ENCODE peak calls at places on chromosomes 7 and 10, in five cellular contexts. M, U, R, X and B are unnamed samples.

GRCh38 chr10:129344506-129344905 is 122.5 kb upstream of the MGMT start:
- DNase-seq in M (no peak), X (no peak), R (no peak), U (no peak), B (no peak)

GRCh38 chr10:93475871-93476270 is 6.3 kb downstream of the MYOF start:
- DNase-seq in X (no peak), U (no peak), R (no peak), M (peak), B (peak)

GRCh38 chr7:54932818-54933543 is 85.8 kb upstream of the EGFR start:
- DNase-seq in U (no peak), M (peak), X (peak), R (no peak), B (peak)

GRCh38 chr10:633279-634245 is 55.9 kb downstream of the DIP2C start:
- DNase-seq in M (no peak), R (no peak), U (no peak), X (peak), B (no peak)

GRCh38 chr10:8043569-8044306 is 10.8 kb upstream of the GATA3 start:
- DNase-seq in U (no peak), X (no peak), M (no peak), R (peak), B (no peak)

GRCh38 chr10:4807803-4808507 is 18.1 kb upstream of the AKR1E2 start:
- DNase-seq in M (no peak), U (no peak), R (no peak), X (no peak), B (peak)

GRCh38 chr10:99372546-99373271 is 43.6 kb downstream of the CNNM1 start:
- DNase-seq in R (no peak), M (no peak), U (no peak), X (no peak), B (peak)

GRCh38 chr7:18177815-18178660 is 150.4 kb upstream of the PRPS1L1 start:
- DNase-seq in X (no peak), R (peak), U (no peak), M (peak), B (peak)

GRCh38 chr7:93115796-93116195 is 2.0 kb downstream of the SAMD9 start:
- DNase-seq in X (no peak), R (no peak), M (peak), U (no peak), B (peak)

GRCh38 chr10:64271983-64272382 is 750.8 kb downstream of the REEP3 start:
- DNase-seq in M (no peak), U (no peak), X (no peak), R (no peak), B (no peak)

GRCh38 chr7:44955733-44956132 is 23.1 kb downstream of the MYO1G start:
- DNase-seq in M (no peak), X (no peak), U (no peak), R (no peak), B (peak)

GRCh38 chr10:133124357-133125211 is 35.4 kb upstream of the KNDC1 start:
- DNase-seq in U (no peak), R (no peak), X (peak), M (peak), B (peak)